ENCODE peak calls at places on chromosomes 1 and 21, in five cellular contexts. X is COR-L47, K is AG04450, T is upper lobe of right lung, H is foreskin keratinocyte. E is an unnamed sample.
A peak's percentile ranks its signal among the peaks of the same experiment; 100 is the strongest.

GRCh38 chr1:98921817-98922216 is 82.8 kb downstream of the PLPPR5 start:
- DNase-seq in K (no peak), X (no peak), T (no peak), H (peak; percentile 83), E (no peak)

GRCh38 chr1:18962121-18962721 is 5.7 kb upstream of the IFFO2 start:
- DNase-seq in T (peak; percentile 32), X (no peak), K (no peak), H (peak; percentile 66), E (no peak)

GRCh38 chr1:38029725-38030511 is 16.7 kb downstream of the POU3F1 start:
- DNase-seq in X (no peak), K (no peak), H (peak; percentile 78), T (no peak), E (peak; percentile 78)

GRCh38 chr1:50108497-50109073 is at the start of gene ELAVL4:
- DNase-seq in H (no peak), T (no peak), K (no peak), X (peak; percentile 64), E (no peak)

GRCh38 chr1:205071801-205072200 is 12.5 kb downstream of the TMEM81 start:
- DNase-seq in T (peak; percentile 30), K (no peak), X (no peak), H (no peak), E (no peak)

GRCh38 chr1:10901091-10901893 is 104.8 kb upstream of the CASZ1 start:
- DNase-seq in T (peak; percentile 81), X (peak; percentile 78), H (no peak), K (no peak), E (peak; percentile 37)

GRCh38 chr21:45381865-45382697 is 22.9 kb upstream of the COL18A1 start:
- DNase-seq in X (no peak), H (no peak), T (peak; percentile 57), K (no peak), E (no peak)

GRCh38 chr1:94382163-94382562 is 36.0 kb upstream of the ABCD3 start:
- DNase-seq in K (no peak), X (no peak), H (no peak), T (peak; percentile 79), E (no peak)

GRCh38 chr1:22184892-22185612 is 42.2 kb upstream of the WNT4 start:
- DNase-seq in X (peak; percentile 78), H (peak; percentile 39), T (peak; percentile 73), K (no peak), E (peak; percentile 5)

GRCh38 chr1:210584439-210585113 is 255.9 kb downstream of the HHAT start:
- DNase-seq in H (peak; percentile 40), K (peak; percentile 34), X (peak; percentile 95), T (peak; percentile 76), E (peak; percentile 79)

GRCh38 chr1:70008658-70009057 is 196.7 kb downstream of the LRRC40 start:
- DNase-seq in H (no peak), X (no peak), K (no peak), T (no peak), E (no peak)

GRCh38 chr1:67700220-67700619 is 15.2 kb downstream of the GADD45A start:
- DNase-seq in H (no peak), T (no peak), X (no peak), K (no peak), E (no peak)

GRCh38 chr21:39079617-39080016 is 103.6 kb downstream of the PSMG1 start:
- DNase-seq in T (peak; percentile 96), H (no peak), X (no peak), K (no peak), E (peak; percentile 58)

GRCh38 chr1:11533790-11534787 is 55.1 kb downstream of the DISP3 start:
- DNase-seq in T (peak; percentile 55), X (no peak), H (no peak), K (no peak), E (no peak)

GRCh38 chr1:108046021-108046420 is 81.0 kb upstream of the VAV3 start:
- DNase-seq in H (peak; percentile 81), K (no peak), X (no peak), T (no peak), E (no peak)

GRCh38 chr1:55056632-55056992 is 17.3 kb downstream of the PCSK9 start:
- DNase-seq in T (no peak), H (no peak), X (no peak), K (no peak), E (no peak)

GRCh38 chr1:23502951-23503350 is 19.0 kb upstream of the ASAP3 start:
- DNase-seq in T (no peak), H (no peak), K (no peak), X (no peak), E (no peak)

GRCh38 chr1:34790985-34791384 is 1.8 kb upstream of the GJA4 start:
- DNase-seq in H (no peak), X (no peak), T (no peak), K (no peak), E (no peak)

GRCh38 chr1:45945426-45945825 is 142.0 kb downstream of the MAST2 start:
- DNase-seq in K (no peak), H (no peak), X (no peak), T (no peak), E (peak; percentile 80)

GRCh38 chr21:16304700-16305099 is 574.9 kb downstream of the USP25 start:
- DNase-seq in H (no peak), T (no peak), X (no peak), K (no peak), E (no peak)

GRCh38 chr1:921011-921837 is 2.5 kb upstream of the SAMD11 start:
- DNase-seq in T (peak; percentile 80), K (peak; percentile 36), H (no peak), X (peak; percentile 86), E (peak; percentile 68)

GRCh38 chr1:72530646-72531045 is 248.3 kb upstream of the NEGR1 start:
- DNase-seq in H (peak; percentile 9), T (no peak), K (no peak), X (no peak), E (peak; percentile 5)

GRCh38 chr1:55700359-55701130 is 485.4 kb upstream of the USP24 start:
- DNase-seq in H (no peak), K (no peak), X (peak; percentile 37), T (no peak), E (peak; percentile 74)

GRCh38 chr1:231733063-231733462 is 106.5 kb downstream of the DISC1 start:
- DNase-seq in T (no peak), H (no peak), X (no peak), K (no peak), E (no peak)

GRCh38 chr1:111952258-111952657 is 37.2 kb downstream of the KCND3 start:
- DNase-seq in H (no peak), K (no peak), X (no peak), T (no peak), E (no peak)

GRCh38 chr1:170776777-170777176 is 112.8 kb downstream of the PRRX1 start:
- DNase-seq in H (no peak), X (no peak), K (no peak), T (no peak), E (no peak)

GRCh38 chr1:28456078-28456477 is 49.8 kb upstream of the RCC1 start:
- DNase-seq in K (peak; percentile 24), X (no peak), T (no peak), H (peak; percentile 37), E (peak; percentile 60)

GRCh38 chr1:173355281-173356031 is 121.7 kb upstream of the PRDX6 start:
- DNase-seq in T (no peak), K (no peak), H (no peak), X (no peak), E (peak; percentile 69)

GRCh38 chr1:2468041-2468472 is 8.0 kb upstream of the PLCH2 start:
- DNase-seq in K (peak; percentile 13), H (no peak), T (no peak), X (no peak), E (peak; percentile 31)

GRCh38 chr1:1001631-1002300 is 1.9 kb upstream of the HES4 start:
- DNase-seq in K (no peak), H (no peak), T (peak; percentile 90), X (peak; percentile 20), E (peak; percentile 53)

GRCh38 chr1:26787381-26787705 is 407 bp upstream of the PIGV start:
- DNase-seq in T (no peak), H (no peak), K (no peak), X (no peak), E (no peak)

GRCh38 chr1:90394247-90394646 is 322.9 kb downstream of the BARHL2 start:
- DNase-seq in T (peak; percentile 73), X (no peak), K (no peak), H (no peak), E (no peak)

GRCh38 chr1:21541835-21542234 is 32.6 kb downstream of the ALPL start:
- DNase-seq in T (no peak), K (peak; percentile 20), H (no peak), X (no peak), E (peak; percentile 94)

GRCh38 chr1:202014915-202015676 is 4.7 kb downstream of the ELF3 start:
- DNase-seq in K (no peak), X (no peak), T (no peak), H (no peak), E (no peak)

GRCh38 chr1:56362994-56363770 is 216.2 kb downstream of the PLPP3 start:
- DNase-seq in X (no peak), T (no peak), K (no peak), H (no peak), E (peak; percentile 26)

GRCh38 chr1:223244366-223245103 is 101.5 kb upstream of the TLR5 start:
- DNase-seq in X (no peak), T (no peak), H (no peak), K (no peak), E (peak; percentile 35)

GRCh38 chr1:19437911-19438310 is 47.4 kb downstream of the CAPZB start:
- DNase-seq in T (no peak), X (no peak), H (no peak), K (no peak), E (no peak)

GRCh38 chr1:113255038-113255727 is 135.1 kb upstream of the MAGI3 start:
- DNase-seq in X (peak; percentile 21), T (no peak), K (no peak), H (no peak), E (no peak)

E was measured in fibroblast of lung.